ENCODE peak calls at places on chromosome 7, in eight cellular contexts. Y is NCI-H1436; Z is left colon; M is skeletal muscle cell; K is fibroblast of the conjunctiva; O is fibroblast of pulmonary artery; B is activated CD4-positive, CD25-positive, alpha-beta regulatory T cell treated with anti-CD3 and anti-CD28 coated beads, Interleukin-2, amount 50 U/mL, for 16 hours; T is T1000. P is an unnamed sample.

GRCh38 chr7:130838738-130839137 is 104.7 kb upstream of the KLF14 start:
- DNase-seq in Y (no peak), Z (no peak), M (peak), K (peak), O (peak), B (no peak), T (no peak), P (no peak)

GRCh38 chr7:24965831-24966708 is 13.9 kb downstream of the OSBPL3 start:
- DNase-seq in Y (no peak), Z (peak), M (no peak), K (no peak), O (no peak), B (no peak), T (no peak), P (no peak)

GRCh38 chr7:92934096-92934495 is 97.7 kb upstream of the CDK6 start:
- DNase-seq in Y (no peak), Z (no peak), M (no peak), K (no peak), O (no peak), B (no peak), T (no peak), P (no peak)

GRCh38 chr7:525740-526139 is 6.1 kb upstream of the PDGFA start:
- DNase-seq in Y (no peak), Z (no peak), M (no peak), K (no peak), O (no peak), B (no peak), T (no peak), P (no peak)

GRCh38 chr7:66409493-66409892 is 204.4 kb downstream of the TPST1 start:
- DNase-seq in Y (no peak), Z (no peak), M (no peak), K (no peak), O (no peak), B (no peak), T (no peak), P (no peak)

GRCh38 chr7:134613623-134614347 is 32.9 kb upstream of the BPGM start:
- DNase-seq in Y (no peak), Z (no peak), M (peak), K (peak), O (peak), B (no peak), T (peak), P (no peak)

GRCh38 chr7:139687980-139688632 is 89.7 kb downstream of the HIPK2 start:
- DNase-seq in Y (no peak), Z (no peak), M (no peak), K (no peak), O (peak), B (no peak), T (no peak), P (no peak)

GRCh38 chr7:74305987-74306736 is 17.0 kb downstream of the CLIP2 start:
- DNase-seq in Y (no peak), Z (no peak), M (no peak), K (no peak), O (no peak), B (no peak), T (no peak), P (no peak)

GRCh38 chr7:30925913-30926312 is 14.3 kb downstream of the AQP1 start:
- DNase-seq in Y (no peak), Z (no peak), M (no peak), K (no peak), O (no peak), B (no peak), T (no peak), P (no peak)

GRCh38 chr7:110762514-110762913 is 328.4 kb upstream of the LRRN3 start:
- DNase-seq in Y (no peak), Z (no peak), M (no peak), K (no peak), O (peak), B (no peak), T (no peak), P (no peak)

GRCh38 chr7:149286811-149287400 is 24.9 kb downstream of the ZNF783 start:
- DNase-seq in Y (no peak), Z (no peak), M (no peak), K (no peak), O (peak), B (no peak), T (no peak), P (no peak)

GRCh38 chr7:43513236-43513635 is 69.7 kb upstream of the STK17A start:
- DNase-seq in Y (no peak), Z (no peak), M (no peak), K (no peak), O (no peak), B (no peak), T (no peak), P (no peak)

GRCh38 chr7:68321076-68321639 is 1277.1 kb upstream of the AUTS2 start:
- DNase-seq in Y (peak), Z (no peak), M (no peak), K (no peak), O (no peak), B (no peak), T (peak), P (no peak)

GRCh38 chr7:117774943-117775342 is 98.3 kb downstream of the CTTNBP2 start:
- DNase-seq in Y (no peak), Z (no peak), M (no peak), K (no peak), O (no peak), B (no peak), T (no peak), P (no peak)

GRCh38 chr7:65722361-65722792 is 150.5 kb upstream of the VKORC1L1 start:
- DNase-seq in Y (peak), Z (peak), M (no peak), K (no peak), O (peak), B (peak), T (no peak), P (peak)

GRCh38 chr7:47078241-47078640 is 503.7 kb downstream of the TNS3 start:
- DNase-seq in Y (no peak), Z (no peak), M (no peak), K (no peak), O (peak), B (no peak), T (no peak), P (no peak)

GRCh38 chr7:1296727-1297475 is 64.2 kb downstream of the UNCX start:
- DNase-seq in Y (no peak), Z (no peak), M (no peak), K (no peak), O (no peak), B (no peak), T (no peak), P (no peak)